ENCODE peak calls at places on chromosome 7, in five cellular contexts. V is GM23248, O is A549, J is mammary epithelial cell, N is GM12878. K is an unnamed sample. For H3K4me1, the result is how much of the 10 kb centered on the place peaks cover.

GRCh38 chr7:31214751-31215150 is 125.8 kb downstream of the NEUROD6 start:
- DNase-seq in V (no peak), O (no peak), J (no peak), N (no peak), K (no peak)

GRCh38 chr7:33040803-33041516 is 21.6 kb downstream of the NT5C3A start:
- DNase-seq in V (peak), O (no peak), J (peak), N (peak), K (peak)

GRCh38 chr7:94183289-94183749 is 179.2 kb upstream of the BET1 start:
- DNase-seq in V (peak), O (peak), J (peak), N (no peak), K (peak)

GRCh38 chr7:130385600-130386066 is 5.3 kb downstream of the CPA1 start:
- DNase-seq in V (no peak), O (no peak), J (no peak), N (no peak), K (no peak)

GRCh38 chr7:98287486-98287959 is 6.0 kb downstream of the BRI3 start:
- DNase-seq in V (no peak), O (no peak), J (peak), N (no peak), K (peak)

GRCh38 chr7:18174996-18175395 is 147.3 kb upstream of the PRPS1L1 start:
- DNase-seq in V (no peak), O (no peak), J (no peak), N (no peak), K (no peak)

GRCh38 chr7:106372595-106373318 is 88.0 kb upstream of the NAMPT start:
- DNase-seq in V (no peak), O (no peak), J (no peak), N (no peak), K (no peak)

GRCh38 chr7:40221836-40222235 is 87.0 kb downstream of the SUGCT start:
- DNase-seq in V (peak), O (no peak), J (peak), N (no peak), K (no peak)

GRCh38 chr7:87094322-87094721 is 34.9 kb upstream of the ELAPOR2 start:
- DNase-seq in V (no peak), O (no peak), J (no peak), N (no peak), K (no peak)

GRCh38 chr7:27745064-27745583 is 5.2 kb downstream of the TAX1BP1 start:
- DNase-seq in V (peak), O (peak), J (peak), N (no peak), K (peak)

GRCh38 chr7:102097601-102098161 is 189.0 kb upstream of the SH2B2 start:
- DNase-seq in V (peak), O (no peak), J (no peak), N (no peak), K (no peak)

GRCh38 chr7:22016547-22016946 is 70.8 kb upstream of the CDCA7L start:
- DNase-seq in V (no peak), O (no peak), J (no peak), N (no peak), K (no peak)

GRCh38 chr7:329691-330281 is 39.8 kb downstream of the FOXL3 start:
- DNase-seq in V (no peak), O (no peak), J (no peak), N (no peak), K (no peak)

GRCh38 chr7:117157121-117157870 is 165.6 kb downstream of the WNT2 start:
- DNase-seq in V (peak), O (peak), J (peak), N (no peak), K (no peak)

GRCh38 chr7:131355917-131356777 is 28.5 kb downstream of the MKLN1 start:
- DNase-seq in V (no peak), O (no peak), J (no peak), N (no peak), K (no peak)

GRCh38 chr7:28052933-28053332 is 127.7 kb downstream of the JAZF1 start:
- DNase-seq in V (peak), O (no peak), J (peak), N (no peak), K (no peak)

GRCh38 chr7:130879191-130879590 is 145.2 kb upstream of the KLF14 start:
- DNase-seq in V (peak), O (no peak), J (no peak), N (no peak), K (no peak)

GRCh38 chr7:22385326-22385725 is 28.4 kb upstream of the RAPGEF5 start:
- DNase-seq in V (no peak), O (no peak), J (no peak), N (no peak), K (no peak)

GRCh38 chr7:50921114-50921513 is 138.4 kb upstream of the GRB10 start:
- DNase-seq in V (no peak), O (no peak), J (peak), N (no peak), K (no peak)

GRCh38 chr7:27172823-27173411 is 1.2 kb downstream of the HOXA10 start:
- DNase-seq in V (peak), O (no peak), J (no peak), N (no peak), K (no peak)

GRCh38 chr7:35261476-35262285 is 7.8 kb upstream of the TBX20 start:
- DNase-seq in V (no peak), O (no peak), J (no peak), N (no peak), K (no peak)

GRCh38 chr7:128742206-128742605 is 3.0 kb downstream of the CALU start:
- DNase-seq in V (peak), O (no peak), J (peak), N (no peak), K (no peak)

GRCh38 chr7:35725280-35725680 is 30.3 kb upstream of the HERPUD2 start:
- DNase-seq in V (no peak), O (no peak), J (no peak), N (peak), K (no peak)

GRCh38 chr7:155281411-155281969 is 16.2 kb upstream of the INSIG1 start:
- DNase-seq in V (no peak), O (no peak), J (no peak), N (no peak), K (no peak)

GRCh38 chr7:145339319-145339718 is 503.5 kb upstream of the TPK1 start:
- DNase-seq in V (no peak), O (no peak), J (no peak), N (no peak), K (no peak)

GRCh38 chr7:149690688-149691446 is 82.5 kb downstream of the ZNF467 start:
- DNase-seq in V (peak), O (peak), J (peak), N (no peak), K (peak)

GRCh38 chr7:132817844-132818427 is 241.7 kb upstream of the PLXNA4 start:
- DNase-seq in V (peak), O (no peak), J (no peak), N (no peak), K (no peak)

GRCh38 chr7:111982133-111982532 is 224.1 kb downstream of the DOCK4 start:
- DNase-seq in V (no peak), O (no peak), J (no peak), N (no peak), K (peak)

GRCh38 chr7:74040101-74040790 is 12.3 kb downstream of the ELN start:
- DNase-seq in V (no peak), O (no peak), J (no peak), N (no peak), K (no peak)

GRCh38 chr7:153567426-153567825 is 484.8 kb upstream of the DPP6 start:
- DNase-seq in V (no peak), O (no peak), J (peak), N (no peak), K (no peak)

GRCh38 chr7:151016942-151017341 is 7.4 kb downstream of the ATG9B start:
- DNase-seq in V (no peak), O (no peak), J (no peak), N (no peak), K (no peak)
- H3K4me2 ChIP-seq in V (no peak), O (no peak), J (no peak), N (no peak), K (no peak)

DNA sequence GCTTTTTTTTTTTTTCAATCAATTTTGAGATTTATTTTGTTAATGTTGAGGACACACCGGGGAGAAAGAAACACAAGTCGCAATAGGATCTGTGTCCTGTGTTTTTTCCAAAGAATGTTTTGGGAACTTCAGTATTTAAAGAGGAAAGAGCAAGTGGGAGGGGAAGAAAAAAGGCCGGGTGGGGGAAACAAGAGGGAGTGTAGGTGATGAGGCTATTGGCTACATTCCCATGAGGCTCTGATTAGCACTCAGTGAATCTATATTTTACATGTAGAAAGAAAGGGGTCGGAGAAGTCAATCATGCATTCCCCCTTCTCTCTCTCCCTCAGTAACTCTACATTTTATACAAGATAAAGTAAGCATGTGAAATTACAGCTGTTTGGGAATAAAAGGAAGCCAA is 4.1 kb downstream of the ZNF680 start:
- DNase-seq in V (peak), O (no peak), J (no peak), N (no peak), K (no peak)
- H3K4me1 ChIP-seq in V (under half), O (under half), J (under half), N (under half), K (under half)

GRCh38 chr7:48635796-48636195 is 288.6 kb upstream of the CDC14C start:
- DNase-seq in V (no peak), O (no peak), J (no peak), N (no peak), K (no peak)

GRCh38 chr7:48636391-48637015 is 287.8 kb upstream of the CDC14C start:
- DNase-seq in V (no peak), O (no peak), J (peak), N (no peak), K (no peak)

GRCh38 chr7:48637382-48637781 is 287.0 kb upstream of the CDC14C start:
- DNase-seq in V (no peak), O (no peak), J (peak), N (no peak), K (no peak)

GRCh38 chr7:48638041-48638440 is 286.3 kb upstream of the CDC14C start:
- DNase-seq in V (no peak), O (no peak), J (no peak), N (no peak), K (no peak)

DNA sequence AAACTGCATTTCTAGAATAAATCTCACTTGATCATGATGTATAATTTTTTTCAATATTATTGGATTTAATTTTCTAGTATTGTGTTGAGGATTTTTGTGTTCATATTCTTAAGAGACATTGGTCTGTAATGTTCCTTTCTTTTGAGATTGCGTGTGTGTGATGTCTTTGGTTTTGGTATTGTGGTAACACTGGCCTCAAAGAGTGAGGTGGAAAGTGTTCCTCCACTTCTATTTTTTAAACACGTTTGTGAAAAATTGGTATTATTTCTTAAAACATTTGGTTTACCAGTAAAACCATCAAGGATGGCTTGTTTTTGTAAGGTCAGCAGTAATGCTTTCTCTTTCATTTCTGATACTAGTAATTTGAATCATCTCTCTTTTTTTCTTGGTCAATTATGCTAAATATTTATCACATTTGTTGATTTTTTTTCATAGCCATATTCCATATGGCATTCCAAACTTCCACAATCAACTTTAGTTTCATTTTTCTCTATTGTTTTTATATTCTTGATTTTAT is 290.2 kb upstream of the CDC14C start:
- DNase-seq in V (no peak), O (no peak), J (no peak), N (no peak), K (no peak)
- H3K4me2 ChIP-seq in V (no peak), O (no peak), J (no peak), N (no peak), K (no peak)

DNA sequence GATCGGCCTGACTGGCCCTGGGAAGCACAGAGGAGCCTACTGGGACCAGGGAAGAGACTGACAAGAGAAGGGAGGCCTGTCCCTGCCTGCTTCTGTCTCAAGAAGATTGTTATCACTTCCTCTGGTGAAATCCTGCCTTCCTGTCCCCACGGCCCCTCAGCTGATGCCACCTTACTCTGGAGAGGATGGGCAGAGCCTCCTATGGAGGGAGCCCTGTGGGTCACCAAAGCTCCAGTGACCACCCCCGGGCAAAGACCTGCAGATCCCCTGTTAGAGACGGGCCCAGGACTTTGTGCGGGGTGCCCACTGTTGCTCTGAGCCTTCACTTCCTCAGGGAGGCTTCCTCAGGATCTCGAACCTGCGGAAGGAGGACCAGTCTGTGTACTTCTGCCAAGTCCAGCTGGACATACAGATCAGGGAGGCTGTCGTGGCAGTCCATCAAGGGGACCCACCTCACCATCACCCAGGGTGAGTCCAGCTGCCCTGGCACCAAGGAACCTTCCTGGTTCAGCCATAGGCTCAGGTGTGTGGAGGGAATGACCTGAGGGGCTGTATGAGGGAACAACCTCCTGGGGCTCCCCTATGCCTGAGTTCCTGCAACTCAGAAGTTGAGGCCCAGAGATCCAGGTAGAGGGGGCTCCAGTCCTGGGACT is 1.4 kb upstream of the PILRB start:
- DNase-seq in V (no peak), O (no peak), J (no peak), N (no peak), K (no peak)
- H3K4me1 ChIP-seq in V (under half), O (under half), J (under half), N (under half), K (under half)

K was measured in PC-9.